ENCODE peak calls at places on chromosome 5, in five cellular contexts. D is PC-9, H is uterus, R is right atrium auricular region, T is osteoblast. P is an unnamed sample.

GRCh38 chr5:148972958-148973357 is 89.9 kb downstream of the SH3TC2 start:
- DNase-seq in D (peak; percentile 95), H (peak; percentile 50), R (peak; percentile 87), T (peak; percentile 90), P (peak; percentile 44)

GRCh38 chr5:178131446-178131996 is 707 bp downstream of the RMND5B start:
- DNase-seq in D (no peak), H (no peak), R (no peak), T (peak; percentile 74), P (no peak)

GRCh38 chr5:88787856-88788255 is 95.1 kb downstream of the MEF2C start:
- DNase-seq in D (no peak), H (no peak), R (no peak), T (no peak), P (no peak)

GRCh38 chr5:25448646-25449045 is 803.9 kb upstream of the CDH10 start:
- DNase-seq in D (no peak), H (no peak), R (no peak), T (no peak), P (no peak)

GRCh38 chr5:142086229-142086628 is 22.4 kb upstream of the NDFIP1 start:
- DNase-seq in D (no peak), H (no peak), R (no peak), T (no peak), P (no peak)

GRCh38 chr5:164809831-164810230 is 1304.4 kb downstream of the MAT2B start:
- DNase-seq in D (no peak), H (no peak), R (no peak), T (no peak), P (no peak)

GRCh38 chr5:54985301-54986268 is at the start of gene ESM1:
- DNase-seq in D (no peak), H (no peak), R (no peak), T (peak; percentile 89), P (no peak)

GRCh38 chr5:79224275-79224984 is 11.5 kb upstream of the JMY start:
- DNase-seq in D (no peak), H (no peak), R (no peak), T (no peak), P (no peak)

GRCh38 chr5:158840193-158840592 is 259.5 kb downstream of the EBF1 start:
- DNase-seq in D (no peak), H (no peak), R (no peak), T (peak; percentile 82), P (no peak)

GRCh38 chr5:124651663-124652513 is 94.6 kb downstream of the ZNF608 start:
- DNase-seq in D (peak; percentile 38), H (peak; percentile 76), R (peak; percentile 86), T (peak; percentile 95), P (peak; percentile 50)

GRCh38 chr5:146699129-146699528 is 179.4 kb downstream of the PPP2R2B start:
- DNase-seq in D (no peak), H (no peak), R (no peak), T (no peak), P (no peak)

GRCh38 chr5:115588640-115589039 is 13.6 kb downstream of the TICAM2 start:
- DNase-seq in D (no peak), H (no peak), R (no peak), T (no peak), P (no peak)

GRCh38 chr5:111439473-111440075 is 72.8 kb downstream of the STARD4 start:
- DNase-seq in D (no peak), H (no peak), R (no peak), T (no peak), P (no peak)

GRCh38 chr5:166947045-166947444 is 1344.4 kb upstream of the WWC1 start:
- DNase-seq in D (no peak), H (no peak), R (no peak), T (no peak), P (no peak)

GRCh38 chr5:170693701-170694100 is 89.8 kb upstream of the GABRP start:
- DNase-seq in D (no peak), H (no peak), R (no peak), T (no peak), P (no peak)

GRCh38 chr5:141199359-141200235 is at the start of gene PCDHB11:
- DNase-seq in D (no peak), H (no peak), R (no peak), T (no peak), P (no peak)

GRCh38 chr5:82931110-82931509 is 146.1 kb downstream of the TMEM167A start:
- DNase-seq in D (no peak), H (no peak), R (no peak), T (peak; percentile 52), P (no peak)

GRCh38 chr5:17443333-17444125 is 54.5 kb upstream of the TAF11L2 start:
- DNase-seq in D (no peak), H (no peak), R (no peak), T (no peak), P (no peak)

GRCh38 chr5:179901915-179902762 is 5.6 kb downstream of the TBC1D9B start:
- DNase-seq in D (no peak), H (no peak), R (no peak), T (peak; percentile 51), P (no peak)

GRCh38 chr5:179900707-179901106 is 7.0 kb downstream of the TBC1D9B start:
- DNase-seq in D (no peak), H (no peak), R (no peak), T (peak; percentile 23), P (no peak)

GRCh38 chr5:179902763-179903158 is 4.9 kb downstream of the TBC1D9B start:
- DNase-seq in D (no peak), H (no peak), R (no peak), T (peak; percentile 3), P (no peak)

GRCh38 chr5:179901462-179901861 is 6.2 kb downstream of the TBC1D9B start:
- DNase-seq in D (no peak), H (no peak), R (no peak), T (peak; percentile 21), P (no peak)

GRCh38 chr5:179900206-179900605 is 7.5 kb downstream of the TBC1D9B start:
- DNase-seq in D (no peak), H (no peak), R (no peak), T (peak; percentile 9), P (no peak)
- H3K36me3 ChIP-seq in D (peaks cover 8% of the 10 kb centered on the region), H (no peaks in the 10 kb centered on the region), R (peaks cover 32% of the 10 kb centered on the region), T (peaks cover 68% of the 10 kb centered on the region), P (peaks cover 22% of the 10 kb centered on the region)

DNA sequence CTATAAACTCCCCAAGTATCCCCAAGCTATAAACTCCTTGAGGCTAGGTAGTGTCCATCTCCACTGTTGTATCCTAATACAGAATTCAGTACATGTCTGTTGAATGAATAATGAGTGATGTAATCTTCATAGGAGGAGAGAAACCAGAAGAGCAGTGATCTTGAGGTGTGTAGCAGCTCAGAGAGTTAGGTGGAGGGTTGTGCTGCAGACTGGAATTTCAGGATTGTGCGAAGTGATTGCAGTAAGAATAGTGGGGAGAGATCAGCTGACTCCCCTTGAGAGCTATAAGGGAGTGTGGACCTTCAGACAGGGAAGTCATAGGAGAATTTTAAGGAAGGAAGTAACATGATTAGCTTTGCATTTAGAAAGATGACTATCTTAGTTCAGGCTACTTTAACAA is 4.3 kb downstream of the SNX24 start:
- DNase-seq in D (peak; percentile 93), H (no peak), R (no peak), T (peak; percentile 51), P (no peak)
- H3K36me3 ChIP-seq in D (peaks cover 4% of the 10 kb centered on the region), H (no peaks in the 10 kb centered on the region), R (no peaks in the 10 kb centered on the region), T (no peaks in the 10 kb centered on the region), P (no peaks in the 10 kb centered on the region)

GRCh38 chr5:14416709-14417108 is 164.9 kb upstream of the OTULINL start:
- DNase-seq in D (no peak), H (no peak), R (no peak), T (no peak), P (no peak)

GRCh38 chr5:14414007-14414406 is 167.6 kb upstream of the OTULINL start:
- DNase-seq in D (no peak), H (no peak), R (no peak), T (no peak), P (no peak)

GRCh38 chr5:14413331-14413750 is 168.3 kb upstream of the OTULINL start:
- DNase-seq in D (no peak), H (no peak), R (no peak), T (no peak), P (no peak)

GRCh38 chr5:14415516-14416074 is 166.0 kb upstream of the OTULINL start:
- DNase-seq in D (no peak), H (no peak), R (no peak), T (no peak), P (no peak)

GRCh38 chr5:14414615-14415515 is 166.7 kb upstream of the OTULINL start:
- DNase-seq in D (no peak), H (no peak), R (no peak), T (no peak), P (no peak)
- H3K36me3 ChIP-seq in D (peaks cover 15% of the 10 kb centered on the region), H (no peaks in the 10 kb centered on the region), R (peaks cover 23% of the 10 kb centered on the region), T (peaks cover 78% of the 10 kb centered on the region), P (no peaks in the 10 kb centered on the region)

GRCh38 chr5:150692276-150692675 is 8.6 kb downstream of the RBM22 start:
- DNase-seq in D (no peak), H (no peak), R (no peak), T (no peak), P (no peak)
- H3K36me3 ChIP-seq in D (peaks cover 57% of the 10 kb centered on the region), H (no peaks in the 10 kb centered on the region), R (peaks cover 71% of the 10 kb centered on the region), T (peaks cover 69% of the 10 kb centered on the region), P (peaks cover 6% of the 10 kb centered on the region)

GRCh38 chr5:154817815-154818214 is 32.6 kb downstream of the FAXDC2 start:
- DNase-seq in D (no peak), H (no peak), R (no peak), T (no peak), P (no peak)

GRCh38 chr5:154818459-154819116 is 31.8 kb downstream of the FAXDC2 start:
- DNase-seq in D (no peak), H (no peak), R (no peak), T (no peak), P (no peak)

GRCh38 chr5:154819546-154819945 is 30.9 kb downstream of the FAXDC2 start:
- DNase-seq in D (no peak), H (no peak), R (no peak), T (no peak), P (no peak)

GRCh38 chr5:154815684-154816247 is 34.6 kb downstream of the FAXDC2 start:
- DNase-seq in D (no peak), H (no peak), R (no peak), T (no peak), P (no peak)

GRCh38 chr5:154816891-154817492 is 33.4 kb downstream of the FAXDC2 start:
- DNase-seq in D (no peak), H (no peak), R (no peak), T (no peak), P (no peak)
- H3K36me3 ChIP-seq in D (peaks cover 34% of the 10 kb centered on the region), H (no peaks in the 10 kb centered on the region), R (peaks cover 72% of the 10 kb centered on the region), T (peaks cover 83% of the 10 kb centered on the region), P (peaks cover 17% of the 10 kb centered on the region)

DNA sequence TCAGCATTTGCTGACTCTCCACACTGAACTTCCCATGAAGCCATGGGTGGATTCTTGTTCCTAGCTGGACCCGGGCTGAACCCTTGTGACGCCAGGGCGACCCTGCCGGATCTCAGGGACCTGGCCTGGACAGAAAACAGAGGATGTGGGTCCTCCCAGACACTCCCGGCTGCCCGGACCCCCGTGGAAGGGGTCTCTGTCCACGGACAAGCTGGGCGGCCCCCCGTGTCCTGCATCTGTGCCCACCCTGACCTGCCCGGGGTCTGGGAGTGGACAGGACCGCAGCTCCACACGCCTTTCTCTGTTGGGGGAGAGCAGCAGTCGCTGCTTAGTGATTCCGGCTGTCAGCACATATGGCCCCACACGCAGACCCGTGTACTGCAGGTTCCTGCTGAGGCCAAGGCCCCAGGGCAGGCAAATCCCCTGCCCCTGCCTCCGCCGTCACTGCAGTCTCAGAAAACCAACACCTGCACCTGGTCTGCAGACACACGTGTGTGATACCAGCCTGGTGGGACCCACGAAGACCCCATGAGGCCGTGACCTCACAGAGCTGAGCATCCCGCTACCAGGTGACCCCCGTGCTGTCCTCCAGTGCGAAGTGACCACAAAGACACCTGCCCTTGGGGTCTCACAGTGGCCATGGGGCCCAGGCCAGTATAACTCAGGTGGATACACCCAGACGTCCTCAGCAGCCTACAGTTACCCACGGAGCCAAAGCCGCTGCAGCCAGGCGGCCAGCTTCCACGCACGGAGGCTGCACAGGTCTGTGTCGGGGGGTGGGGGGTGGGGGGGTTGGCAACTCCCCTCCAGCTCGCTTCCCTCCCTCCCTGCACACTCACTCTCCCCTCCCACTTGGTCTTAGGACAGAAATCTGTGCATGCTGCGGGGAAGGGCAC is 50.6 kb downstream of the NKD2 start:
- DNase-seq in D (no peak), H (no peak), R (no peak), T (peak; percentile 85), P (no peak)
- H3K36me3 ChIP-seq in D (peaks cover 2% of the 10 kb centered on the region), H (no peaks in the 10 kb centered on the region), R (peaks cover 62% of the 10 kb centered on the region), T (no peaks in the 10 kb centered on the region), P (peaks cover 91% of the 10 kb centered on the region)